ENCODE peak calls at places on chromosomes 16 and 17, in nine cellular contexts. N is hepatocyte, C is tibial artery, X is psoas muscle, K is adrenal gland, O is neuronal stem cell, E is right lobe of liver, Q is bronchial epithelial cell, T is ovary. V is an unnamed sample. For H3K27me3, the result is how much of the 10 kb centered on the place peaks cover.

GRCh38 chr16:8512941-8513624 is 77.2 kb downstream of the TMEM114 start:
- DNase-seq in N (no peak), C (no peak), X (no peak), K (no peak), O (no peak), E (no peak), Q (no peak), T (no peak), V (no peak)

GRCh38 chr17:77319211-77320031 is 178.7 kb downstream of the SEC14L1 start:
- DNase-seq in N (peak), C (peak), X (peak), K (peak), O (no peak), E (peak), Q (peak), T (peak), V (no peak)

GRCh38 chr17:34254651-34255380 is at the start of gene CCL2:
- DNase-seq in N (peak), C (peak), X (peak), K (peak), O (no peak), E (no peak), Q (peak), T (peak), V (no peak)

GRCh38 chr17:59804910-59805381 is 87.8 kb downstream of the TUBD1 start:
- DNase-seq in N (no peak), C (no peak), X (no peak), K (no peak), O (peak), E (no peak), Q (no peak), T (no peak), V (no peak)

GRCh38 chr16:9053006-9053601 is 38.3 kb upstream of the HAPSTR1 start:
- DNase-seq in N (peak), C (peak), X (peak), K (peak), O (peak), E (no peak), Q (peak), T (peak), V (no peak)

GRCh38 chr16:20689668-20690067 is 7.8 kb downstream of the ACSM1 start:
- DNase-seq in N (no peak), C (no peak), X (no peak), K (no peak), O (no peak), E (no peak), Q (no peak), T (no peak), V (no peak)

GRCh38 chr17:39271546-39271945 is 45.8 kb upstream of the STAC2 start:
- DNase-seq in N (no peak), C (no peak), X (no peak), K (no peak), O (no peak), E (no peak), Q (no peak), T (no peak), V (no peak)

GRCh38 chr17:80476877-80477646 is 655 bp upstream of the NPTX1 start:
- DNase-seq in N (no peak), C (no peak), X (no peak), K (no peak), O (no peak), E (no peak), Q (no peak), T (no peak), V (no peak)

DNA sequence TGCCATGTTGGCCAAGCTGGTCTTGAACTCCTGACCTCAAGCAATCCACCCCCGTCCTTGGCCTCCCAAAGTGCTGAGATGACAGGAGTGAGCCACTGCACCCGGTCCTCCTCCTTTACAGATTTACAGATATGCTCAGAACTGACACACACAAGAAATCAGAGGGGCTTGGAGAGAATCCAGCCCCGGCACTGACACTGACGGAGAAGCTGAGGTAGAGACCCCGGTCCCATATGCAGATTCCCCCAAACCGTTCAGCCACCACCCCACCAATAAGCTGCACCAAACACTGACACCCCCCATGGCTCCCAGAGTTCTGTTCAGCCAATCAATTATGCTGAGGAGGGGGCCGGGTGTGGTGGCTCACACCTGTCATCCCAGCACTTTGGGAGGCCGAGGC is 141.1 kb upstream of the RPH3AL start:
- DNase-seq in N (no peak), C (no peak), X (no peak), K (no peak), O (no peak), E (no peak), Q (no peak), T (no peak), V (no peak)
- H3K27me3 ChIP-seq in N (under half), C (under half), X (under half), K (under half), O (under half), E (under half), Q (under half), T (under half), V (under half)

DNA sequence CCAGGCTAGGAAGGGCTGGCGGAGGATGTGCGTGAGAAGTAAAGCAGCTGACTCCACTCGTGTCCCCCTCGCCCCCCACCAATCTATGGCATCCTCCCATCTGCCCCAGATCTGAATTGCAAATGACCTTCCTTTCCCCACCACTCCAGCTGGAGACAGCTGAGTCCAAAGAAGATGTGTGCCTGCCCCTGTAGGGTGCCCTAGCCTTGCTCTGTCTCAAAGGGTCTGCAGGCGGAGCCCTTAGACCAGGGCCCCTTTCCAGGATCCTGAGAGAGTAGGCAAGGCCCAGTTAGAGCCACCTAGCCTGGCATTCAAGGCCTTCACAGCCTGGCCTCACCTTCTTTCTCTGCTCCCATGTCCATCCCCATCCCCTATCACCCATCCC is 66.7 kb upstream of the LHX1 start:
- DNase-seq in N (no peak), C (no peak), X (no peak), K (no peak), O (no peak), E (no peak), Q (no peak), T (no peak), V (no peak)
- H3K27me3 ChIP-seq in N (under half), C (under half), X (under half), K (under half), O (under half), E (under half), Q (under half), T (under half), V (under half)

DNA sequence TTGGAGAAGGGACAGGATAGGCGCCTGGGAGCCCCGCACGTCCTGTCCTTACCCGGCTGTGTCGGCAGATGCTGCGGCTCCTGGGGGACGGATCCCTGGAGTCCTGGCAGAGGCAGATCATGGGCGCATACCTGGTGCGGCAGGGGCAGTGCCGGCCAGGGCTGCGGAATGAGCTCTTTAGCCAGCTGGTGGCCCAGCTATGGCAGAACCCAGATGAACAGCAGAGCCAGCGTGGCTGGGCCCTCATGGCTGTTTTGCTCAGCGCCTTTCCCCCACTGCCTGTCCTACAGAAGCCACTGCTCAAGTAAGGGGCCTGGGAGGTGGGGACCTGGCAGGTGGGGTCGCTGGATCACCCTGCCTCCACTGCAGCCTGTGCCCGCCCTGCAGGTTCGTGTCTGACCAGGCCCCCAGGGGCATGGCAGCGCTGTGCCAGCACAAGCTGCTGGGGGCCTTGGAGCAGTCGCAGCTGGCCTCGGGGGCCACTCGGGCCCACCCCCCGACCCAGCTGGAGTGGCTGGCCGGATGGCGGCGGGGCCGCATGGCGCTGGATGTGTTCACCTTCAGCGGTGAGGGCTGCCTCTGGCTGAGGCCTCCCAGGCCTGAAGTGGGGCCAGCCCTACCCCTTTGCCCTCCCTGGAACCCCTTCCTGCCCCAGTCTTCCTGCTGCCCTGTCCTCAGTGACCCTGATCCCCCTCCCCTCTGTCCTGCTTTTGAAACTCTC is 20.2 kb upstream of the SMIM5 start:
- DNase-seq in N (no peak), C (no peak), X (no peak), K (no peak), O (no peak), E (no peak), Q (no peak), T (no peak), V (no peak)
- H3K27me3 ChIP-seq in N (under half), C (under half), X (under half), K (under half), O (under half), E (under half), Q (under half), T (under half), V (under half)

GRCh38 chr17:41579484-41580243 is 7.0 kb downstream of the KRT14 start:
- DNase-seq in N (peak), C (peak), X (peak), K (peak), O (peak), E (no peak), Q (peak), T (peak), V (no peak)

GRCh38 chr17:41581366-41582060 is 5.2 kb downstream of the KRT14 start:
- DNase-seq in N (no peak), C (no peak), X (no peak), K (no peak), O (no peak), E (no peak), Q (no peak), T (no peak), V (no peak)

GRCh38 chr17:41580651-41581365 is 5.9 kb downstream of the KRT14 start:
- DNase-seq in N (no peak), C (no peak), X (no peak), K (no peak), O (no peak), E (no peak), Q (peak), T (no peak), V (peak)

GRCh38 chr17:41578971-41579370 is 7.1 kb upstream of the KRT9 start:
- DNase-seq in N (no peak), C (no peak), X (no peak), K (no peak), O (no peak), E (no peak), Q (no peak), T (no peak), V (no peak)

GRCh38 chr17:41580244-41580575 is 6.5 kb downstream of the KRT14 start:
- DNase-seq in N (no peak), C (no peak), X (no peak), K (no peak), O (no peak), E (no peak), Q (peak), T (no peak), V (no peak)
- H3K27me3 ChIP-seq in N (under half), C (under half), X (under half), K (under half), O (under half), E (under half), Q (under half), T (under half), V (under half)

GRCh38 chr17:48599373-48599772 is 5.4 kb downstream of the HOXB6 start:
- DNase-seq in N (no peak), C (no peak), X (no peak), K (no peak), O (no peak), E (no peak), Q (no peak), T (no peak), V (no peak)

GRCh38 chr17:48600244-48601098 is 4.3 kb downstream of the HOXB6 start:
- DNase-seq in N (peak), C (no peak), X (no peak), K (no peak), O (no peak), E (no peak), Q (no peak), T (no peak), V (no peak)

GRCh38 chr17:48603959-48604769 is 622 bp downstream of the HOXB6 start:
- DNase-seq in N (peak), C (no peak), X (no peak), K (no peak), O (no peak), E (no peak), Q (no peak), T (no peak), V (no peak)

GRCh38 chr17:48601184-48601527 is 3.6 kb downstream of the HOXB6 start:
- DNase-seq in N (no peak), C (no peak), X (no peak), K (no peak), O (no peak), E (no peak), Q (no peak), T (no peak), V (no peak)

DNA sequence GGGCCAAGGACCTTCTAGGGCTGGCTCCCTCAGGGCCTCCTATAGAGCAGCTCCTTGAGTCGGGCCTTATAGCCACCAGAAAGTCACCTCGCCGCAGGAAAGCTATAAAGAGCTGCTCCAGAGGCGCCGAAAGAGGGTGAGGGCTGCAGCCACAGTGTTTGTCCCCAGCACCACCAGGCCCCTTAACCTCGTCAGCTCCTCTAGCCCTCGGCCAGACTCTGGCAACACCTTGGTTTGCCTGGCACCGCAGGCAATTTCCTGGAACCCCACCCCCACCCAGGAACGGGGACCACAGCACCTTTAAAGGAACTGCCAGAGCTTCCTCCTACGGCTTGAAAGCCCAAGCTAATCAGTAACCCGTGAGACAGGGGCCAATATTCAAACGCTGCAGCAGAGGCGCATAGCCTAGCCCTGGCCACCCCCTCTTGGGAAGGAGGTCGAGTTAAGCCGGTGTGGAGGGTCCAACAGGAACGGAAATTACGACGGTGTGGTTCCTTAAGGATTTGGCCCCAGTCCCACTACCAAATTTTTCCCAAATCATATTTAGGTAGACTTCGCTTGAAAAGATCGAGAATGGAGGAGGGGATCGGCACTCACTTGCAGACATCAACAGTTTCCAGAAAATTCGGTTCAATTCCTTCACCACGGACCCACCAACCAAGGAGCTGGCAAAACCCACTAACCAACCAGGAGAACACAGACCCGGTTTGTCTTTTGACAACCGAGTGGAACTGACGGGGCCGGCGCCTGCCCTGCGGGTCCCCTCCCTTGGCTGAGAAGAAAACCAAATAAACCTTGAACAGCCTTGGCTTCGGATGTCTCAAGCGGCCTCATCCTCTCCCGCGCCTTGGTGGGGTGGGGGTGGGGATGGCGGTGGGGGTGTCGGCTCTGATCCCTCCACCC is 3.0 kb downstream of the HOXB6 start:
- DNase-seq in N (peak), C (no peak), X (no peak), K (no peak), O (no peak), E (no peak), Q (no peak), T (no peak), V (no peak)
- H3K27me3 ChIP-seq in N (half or more), C (under half), X (under half), K (under half), O (half or more), E (under half), Q (half or more), T (under half), V (under half)

GRCh38 chr17:32211671-32212070 is 54.0 kb upstream of the RHBDL3 start:
- DNase-seq in N (no peak), C (no peak), X (no peak), K (no peak), O (no peak), E (no peak), Q (no peak), T (no peak), V (no peak)

GRCh38 chr17:32206816-32207215 is 58.8 kb upstream of the RHBDL3 start:
- DNase-seq in N (no peak), C (no peak), X (no peak), K (no peak), O (no peak), E (no peak), Q (no peak), T (no peak), V (no peak)

DNA sequence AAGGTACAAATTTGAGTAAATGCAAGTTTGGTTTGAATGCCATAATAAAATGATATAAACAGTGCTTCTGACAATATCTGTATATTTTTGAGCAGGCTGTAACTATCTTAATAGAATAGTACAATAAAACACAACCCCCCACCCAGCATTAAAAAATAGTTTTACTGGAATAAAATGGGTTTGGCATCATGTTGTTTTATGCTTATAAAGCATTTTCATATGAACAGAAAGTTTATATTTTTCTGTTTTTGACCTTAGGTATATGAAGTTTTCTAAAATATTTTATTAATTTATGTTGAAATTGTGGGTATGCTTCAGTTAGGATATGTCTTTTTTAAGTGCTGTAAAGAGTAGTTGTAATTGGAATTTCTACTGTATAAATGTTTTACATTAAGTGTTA is 57.2 kb upstream of the RHBDL3 start:
- DNase-seq in N (no peak), C (no peak), X (no peak), K (no peak), O (no peak), E (no peak), Q (no peak), T (no peak), V (no peak)
- H3K27me3 ChIP-seq in N (under half), C (under half), X (under half), K (under half), O (under half), E (under half), Q (under half), T (under half), V (under half)

GRCh38 chr16:74577882-74578366 is 29.0 kb downstream of the GLG1 start:
- DNase-seq in N (no peak), C (no peak), X (no peak), K (no peak), O (no peak), E (no peak), Q (peak), T (no peak), V (no peak)
- H3K27me3 ChIP-seq in N (under half), C (under half), X (under half), K (under half), O (under half), E (under half), Q (under half), T (under half), V (under half)

DNA sequence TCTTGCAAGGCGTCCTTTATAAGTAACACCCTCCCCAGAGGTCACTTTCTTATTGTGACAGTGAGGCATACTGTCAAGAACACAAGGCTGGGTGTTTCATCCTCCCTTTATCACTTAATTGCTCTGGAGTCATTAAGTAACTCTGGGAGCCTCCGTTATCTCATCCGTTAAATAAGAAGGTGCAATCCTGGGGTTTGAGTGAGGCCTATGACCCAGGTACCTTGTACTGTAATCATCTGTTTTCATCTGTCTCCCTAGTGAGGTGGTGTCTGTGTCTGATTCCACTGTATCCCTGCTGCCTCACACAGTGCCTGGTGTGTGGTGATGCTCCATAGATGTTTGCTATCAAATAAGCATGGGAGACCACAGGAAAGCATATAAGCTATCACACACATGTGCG is 17.7 kb downstream of the TNS4 start:
- DNase-seq in N (peak), C (no peak), X (no peak), K (no peak), O (no peak), E (no peak), Q (peak), T (no peak), V (no peak)
- H3K27me3 ChIP-seq in N (under half), C (under half), X (under half), K (under half), O (under half), E (under half), Q (under half), T (under half), V (under half)

V was measured in vagina.